ENCODE peak calls at places on chromosomes 16 and 17, in four cellular contexts. K is hepatocyte, Y is PC-3, G is osteoblast. E is an unnamed sample.

GRCh38 chr17:13593021-13593751 is 8.5 kb downstream of the HS3ST3A1 start:
- DNase-seq in G (no peak), K (no peak), Y (no peak), E (no peak)

GRCh38 chr17:80947200-80947940 is 44.3 kb upstream of the CHMP6 start:
- DNase-seq in Y (no peak), G (peak), K (no peak), E (no peak)

GRCh38 chr16:559411-560207 is 585 bp upstream of the PRR35 start:
- DNase-seq in G (peak), Y (no peak), K (no peak), E (no peak)

GRCh38 chr17:57566724-57567123 is 178.4 kb downstream of the CCDC182 start:
- DNase-seq in Y (no peak), G (peak), K (no peak), E (no peak)

GRCh38 chr16:53090591-53091507 is 36.1 kb downstream of the CHD9 start:
- DNase-seq in K (peak), Y (no peak), G (peak), E (no peak)

GRCh38 chr16:69522732-69523404 is 42.9 kb upstream of the NFAT5 start:
- DNase-seq in K (no peak), Y (no peak), G (no peak), E (peak)

GRCh38 chr17:77280304-77280910 is 139.6 kb downstream of the SEC14L1 start:
- DNase-seq in G (peak), Y (peak), K (peak), E (no peak)

GRCh38 chr17:35244345-35245195 is 1.7 kb downstream of the SLFN5 start:
- DNase-seq in Y (peak), K (peak), G (peak), E (peak)

GRCh38 chr16:66409156-66409555 is 17.9 kb upstream of the BEAN1 start:
- DNase-seq in G (no peak), K (no peak), Y (peak), E (no peak)

GRCh38 chr16:63129411-63130125 is 1093.3 kb upstream of the CDH8 start:
- DNase-seq in Y (no peak), K (no peak), G (no peak), E (no peak)

GRCh38 chr16:2473999-2474876 is 689 bp upstream of the TBC1D24 start:
- DNase-seq in G (peak), Y (peak), K (peak), E (peak)

GRCh38 chr17:83124871-83125514 is 45.6 kb downstream of the METRNL start:
- DNase-seq in Y (no peak), K (no peak), G (peak), E (no peak)

GRCh38 chr17:82244413-82245140 is 15.7 kb downstream of the SLC16A3 start:
- DNase-seq in K (no peak), Y (peak), G (peak), E (peak)

GRCh38 chr17:71412803-71413202 is 708.0 kb upstream of the SOX9 start:
- DNase-seq in G (peak), Y (peak), K (peak), E (peak)

GRCh38 chr16:29645699-29646187 is 17.3 kb upstream of the SPN start:
- DNase-seq in K (no peak), G (peak), Y (no peak), E (no peak)

GRCh38 chr16:72561-73537 is at the start of gene RHBDF1:
- DNase-seq in K (peak), G (peak), Y (peak), E (peak)

GRCh38 chr16:69329369-69330285 is 761 bp downstream of the PDF start:
- DNase-seq in K (peak), G (peak), Y (peak), E (no peak)

GRCh38 chr17:9456265-9456664 is 119.4 kb downstream of the STX8 start:
- DNase-seq in G (no peak), K (peak), Y (no peak), E (no peak)

GRCh38 chr16:58495861-58496331 is 4.0 kb upstream of the NDRG4 start:
- DNase-seq in Y (no peak), G (no peak), K (no peak), E (no peak)

GRCh38 chr17:48840441-48840840 is 9.6 kb downstream of the CALCOCO2 start:
- DNase-seq in G (no peak), Y (no peak), K (no peak), E (no peak)

GRCh38 chr17:74879308-74879707 is 6.5 kb upstream of the FDXR start:
- DNase-seq in Y (no peak), K (no peak), G (no peak), E (no peak)

GRCh38 chr17:45857977-45858708 is 13.5 kb downstream of the SPPL2C start:
- DNase-seq in Y (peak), K (peak), G (no peak), E (no peak)

GRCh38 chr16:55257971-55258613 is 65.9 kb upstream of the IRX6 start:
- DNase-seq in K (peak), G (peak), Y (peak), E (peak)

GRCh38 chr17:39177256-39177655 is 11.3 kb upstream of the ARL5C start:
- DNase-seq in K (no peak), G (peak), Y (no peak), E (no peak)

GRCh38 chr16:16861546-16861945 is 482.6 kb downstream of the NPIPA7 start:
- DNase-seq in Y (peak), G (peak), K (peak), E (peak)

GRCh38 chr17:61425682-61426481 is 26.2 kb downstream of the TBX2 start:
- DNase-seq in Y (peak), G (no peak), K (no peak), E (peak)

GRCh38 chr17:57085448-57086068 is 512 bp downstream of the AKAP1 start:
- DNase-seq in K (peak), G (peak), Y (peak), E (peak)

GRCh38 chr16:3712830-3713476 is 4.4 kb downstream of the TRAP1 start:
- DNase-seq in Y (no peak), G (no peak), K (no peak), E (no peak)

GRCh38 chr17:28228109-28228840 is 90.7 kb upstream of the TMEM97 start:
- DNase-seq in K (no peak), G (no peak), Y (no peak), E (peak)

GRCh38 chr17:28228986-28229729 is 89.8 kb upstream of the TMEM97 start:
- DNase-seq in G (no peak), Y (no peak), K (no peak), E (no peak)

GRCh38 chr17:28225872-28226271 is 93.1 kb upstream of the TMEM97 start:
- DNase-seq in G (no peak), K (no peak), Y (no peak), E (no peak)

GRCh38 chr17:28226563-28226962 is 92.4 kb upstream of the TMEM97 start:
- DNase-seq in K (no peak), G (peak), Y (no peak), E (no peak)

DNA sequence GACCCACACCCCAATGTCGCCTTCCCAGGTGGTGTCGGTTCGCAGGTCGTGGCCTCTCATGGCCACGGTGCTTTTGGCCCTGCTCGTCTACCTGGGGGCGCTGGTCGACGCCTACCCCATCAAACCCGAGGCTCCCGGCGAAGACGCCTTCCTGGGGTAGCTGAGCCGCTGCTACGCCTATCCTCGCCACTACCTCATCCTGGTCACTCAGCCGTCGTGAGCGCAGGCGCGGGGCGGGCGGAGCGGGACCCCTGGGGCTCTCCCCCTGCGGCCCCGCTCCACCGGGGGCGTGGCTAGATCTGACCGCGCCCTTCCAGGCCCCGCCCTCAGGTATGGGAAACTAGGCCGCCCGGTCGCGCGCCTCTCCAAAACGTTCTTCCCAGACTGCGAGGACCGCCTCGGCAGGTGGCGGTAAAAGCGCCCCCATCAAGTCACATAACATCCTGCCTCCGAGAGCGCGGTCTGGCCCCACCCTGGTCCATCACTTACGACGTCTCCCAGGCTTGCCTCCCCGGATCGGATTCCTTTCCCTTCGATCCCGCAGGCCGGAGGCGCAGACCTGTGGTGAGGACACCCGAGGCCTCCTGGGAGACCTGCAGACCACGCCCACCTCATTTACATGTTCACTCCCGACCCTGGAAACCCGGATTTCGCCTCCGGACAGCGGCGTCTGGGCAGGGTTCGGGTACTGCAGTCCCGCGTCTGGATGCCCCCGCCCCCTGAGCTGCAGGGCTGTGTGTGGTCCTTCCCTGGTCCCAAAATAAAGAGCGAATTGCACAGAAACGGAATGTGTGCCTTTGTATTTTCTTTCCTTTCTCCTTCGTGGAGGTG is 91.5 kb upstream of the TMEM97 start:
- DNase-seq in G (peak), Y (peak), K (peak), E (peak)
- H3K4me2 ChIP-seq in G (peak), Y (peak), K (peak), E (peak)

GRCh38 chr17:6086603-6087400 is 16.6 kb downstream of the WSCD1 start:
- DNase-seq in Y (no peak), G (peak), K (no peak), E (no peak)
- H3K4me2 ChIP-seq in Y (no peak), G (no peak), K (no peak), E (no peak)

DNA sequence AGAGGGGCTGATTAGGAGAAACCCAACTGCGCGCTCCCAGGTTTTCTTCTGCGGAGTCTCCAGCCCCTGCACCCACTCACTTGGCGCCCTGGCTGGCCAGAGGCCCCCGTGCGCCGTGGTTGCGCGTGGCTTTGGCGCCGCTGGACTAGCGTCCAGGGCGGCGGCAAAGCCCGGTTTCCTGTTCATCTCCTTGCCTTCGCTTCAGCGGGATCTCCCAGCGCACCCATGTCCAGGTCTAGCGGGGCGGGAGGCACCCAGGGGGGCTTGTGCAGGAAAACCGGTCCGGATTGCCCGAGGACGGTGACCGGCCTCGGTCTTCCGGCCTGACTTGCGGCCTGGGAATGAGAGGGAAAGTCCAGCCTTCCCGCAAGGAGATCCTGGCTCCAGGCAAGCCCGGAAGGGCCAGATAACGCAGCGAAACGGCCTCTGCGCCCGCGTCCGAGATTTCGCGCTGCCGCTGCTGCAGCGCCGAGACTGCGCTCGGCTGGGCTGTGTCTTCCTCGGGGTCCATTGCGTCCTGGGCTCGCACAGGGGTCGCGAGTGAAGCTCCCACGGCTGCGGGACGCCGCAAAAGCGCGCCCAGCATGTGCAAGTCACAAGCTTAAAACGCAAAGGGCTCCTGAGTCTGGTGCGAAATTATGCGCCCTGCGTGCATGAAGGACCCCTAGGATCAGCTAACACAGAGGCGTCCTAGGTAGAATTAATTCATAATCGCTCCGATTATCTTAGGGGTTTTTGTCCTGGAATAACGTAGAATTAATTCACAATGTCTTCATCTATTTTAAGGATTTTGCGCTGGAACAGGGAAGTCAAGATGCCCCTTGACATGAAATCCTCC is 5.7 kb downstream of the FOXF1 start:
- DNase-seq in Y (no peak), K (no peak), G (peak), E (no peak)
- H3K4me2 ChIP-seq in Y (no peak), K (peak), G (no peak), E (no peak)

GRCh38 chr16:79587897-79588296 is 12.6 kb downstream of the MAF start:
- DNase-seq in Y (no peak), K (no peak), G (no peak), E (no peak)
- H3K4me2 ChIP-seq in Y (no peak), K (peak), G (no peak), E (no peak)

GRCh38 chr17:40980594-40980993 is 3.5 kb downstream of the KRT40 start:
- DNase-seq in G (peak), K (peak), Y (no peak), E (no peak)

GRCh38 chr17:40978752-40979151 is 5.4 kb downstream of the KRT40 start:
- DNase-seq in Y (no peak), G (no peak), K (no peak), E (no peak)

GRCh38 chr17:40974366-40974765 is 7.6 kb upstream of the KRT39 start:
- DNase-seq in K (no peak), Y (no peak), G (no peak), E (no peak)

GRCh38 chr17:40980117-40980516 is 4.0 kb downstream of the KRT40 start:
- DNase-seq in G (peak), Y (no peak), K (no peak), E (no peak)

GRCh38 chr17:40975516-40975915 is 8.6 kb downstream of the KRT40 start:
- DNase-seq in K (no peak), Y (no peak), G (no peak), E (no peak)
- H3K4me2 ChIP-seq in K (no peak), Y (no peak), G (no peak), E (no peak)

GRCh38 chr16:23337836-23338550 is 35.9 kb downstream of the SCNN1B start:
- DNase-seq in K (no peak), Y (no peak), G (no peak), E (no peak)
- H3K4me2 ChIP-seq in K (no peak), Y (no peak), G (no peak), E (no peak)

GRCh38 chr16:77422196-77422784 is 12.5 kb downstream of the ADAMTS18 start:
- DNase-seq in K (no peak), Y (no peak), G (no peak), E (no peak)

GRCh38 chr16:77414752-77415231 is 20.0 kb downstream of the ADAMTS18 start:
- DNase-seq in G (no peak), K (no peak), Y (peak), E (peak)

GRCh38 chr16:77416939-77417480 is 17.8 kb downstream of the ADAMTS18 start:
- DNase-seq in G (no peak), Y (no peak), K (no peak), E (no peak)
- H3K4me2 ChIP-seq in G (no peak), Y (no peak), K (no peak), E (no peak)